ENCODE peak calls at places on chromosomes 3 and 15, in seven cellular contexts. I is left ventricle myocardium inferior; H is neural progenitor cell; L is colonic mucosa; M is HepG2; U is dorsolateral prefrontal cortex; N is effector memory CD4-positive, alpha-beta T cell. B is an unnamed sample.

GRCh38 chr3:39639344-39640236 is 169.8 kb upstream of the MYRIP start:
- DNase-seq in I (no peak), H (peak; percentile 3), L (no peak), U (no peak), M (peak; percentile 40), N (no peak), B (no peak)

GRCh38 chr3:64441861-64442260 is 216.6 kb upstream of the PRICKLE2 start:
- DNase-seq in I (no peak), H (no peak), U (no peak), L (no peak), N (no peak), M (no peak), B (no peak)

GRCh38 chr3:11274743-11275142 is 2.5 kb downstream of the ATG7 start:
- DNase-seq in U (no peak), H (no peak), N (no peak), I (no peak), M (no peak), L (no peak), B (no peak)

GRCh38 chr3:141686477-141687280 is 51.4 kb upstream of the RNF7 start:
- DNase-seq in U (peak; percentile 69), H (no peak), N (no peak), L (peak; percentile 72), I (peak; percentile 63), M (peak; percentile 46), B (peak; percentile 55)

GRCh38 chr3:55471084-55471483 is 16.0 kb downstream of the WNT5A start:
- DNase-seq in U (no peak), H (no peak), L (no peak), N (no peak), I (no peak), M (no peak), B (no peak)

GRCh38 chr3:149586871-149587270 is 71.0 kb downstream of the WWTR1 start:
- DNase-seq in I (no peak), M (no peak), L (no peak), H (no peak), N (no peak), U (no peak), B (no peak)

GRCh38 chr15:22956257-22956979 is 23.8 kb downstream of the CYFIP1 start:
- DNase-seq in M (no peak), N (no peak), L (no peak), I (no peak), U (no peak), H (peak; percentile 25), B (no peak)

GRCh38 chr15:74584779-74585178 is 30.9 kb upstream of the CLK3 start:
- DNase-seq in M (no peak), U (peak; percentile 69), L (no peak), H (peak; percentile 63), N (no peak), I (no peak), B (no peak)

GRCh38 chr15:32941823-32942222 is 224.0 kb downstream of the GREM1 start:
- DNase-seq in I (no peak), N (no peak), H (no peak), M (no peak), L (no peak), U (no peak), B (no peak)

GRCh38 chr15:21269121-21269520 is 171.2 kb downstream of the POTEB3 start:
- DNase-seq in N (no peak), I (no peak), L (no peak), U (no peak), M (no peak), H (no peak), B (no peak)

GRCh38 chr3:126126811-126127431 is 43.0 kb upstream of the SLC41A3 start:
- DNase-seq in L (peak; percentile 10), H (peak; percentile 51), I (peak; percentile 10), U (peak; percentile 21), N (no peak), M (no peak), B (no peak)

GRCh38 chr15:27694506-27695077 is 404.5 kb downstream of the OCA2 start:
- DNase-seq in U (no peak), M (peak; percentile 9), I (no peak), N (no peak), L (no peak), H (peak; percentile 22), B (no peak)

GRCh38 chr3:142947352-142947751 is 16.1 kb downstream of the PAQR9 start:
- DNase-seq in H (no peak), U (no peak), M (no peak), I (no peak), L (no peak), N (no peak), B (no peak)

GRCh38 chr3:48268936-48269551 is 28.1 kb downstream of the ZNF589 start:
- DNase-seq in N (peak; percentile 11), M (no peak), H (no peak), L (peak; percentile 48), U (peak; percentile 87), I (no peak), B (peak; percentile 58)

GRCh38 chr3:174651951-174652350 is 207.2 kb upstream of the NAALADL2 start:
- DNase-seq in L (no peak), I (no peak), U (no peak), N (no peak), H (no peak), M (no peak), B (no peak)

GRCh38 chr3:187702507-187703033 is at the start of gene RTP2:
- DNase-seq in I (no peak), L (no peak), N (no peak), M (no peak), U (no peak), H (no peak), B (no peak)

GRCh38 chr3:23953523-23953922 is 8.4 kb downstream of the NR1D2 start:
- DNase-seq in N (no peak), L (no peak), H (no peak), I (no peak), M (no peak), U (no peak), B (no peak)

GRCh38 chr3:126197854-126198584 is 17.6 kb upstream of the ALDH1L1 start:
- DNase-seq in U (no peak), I (peak; percentile 54), H (peak; percentile 63), L (peak; percentile 70), N (no peak), M (peak; percentile 62), B (peak; percentile 62)

GRCh38 chr15:53122818-53123217 is 332.7 kb upstream of the ONECUT1 start:
- DNase-seq in I (no peak), N (no peak), M (no peak), H (no peak), L (no peak), U (no peak), B (no peak)

GRCh38 chr3:81965696-81966095 is 204.3 kb upstream of the GBE1 start:
- DNase-seq in M (no peak), U (no peak), H (no peak), N (no peak), L (no peak), I (no peak), B (no peak)

DNA sequence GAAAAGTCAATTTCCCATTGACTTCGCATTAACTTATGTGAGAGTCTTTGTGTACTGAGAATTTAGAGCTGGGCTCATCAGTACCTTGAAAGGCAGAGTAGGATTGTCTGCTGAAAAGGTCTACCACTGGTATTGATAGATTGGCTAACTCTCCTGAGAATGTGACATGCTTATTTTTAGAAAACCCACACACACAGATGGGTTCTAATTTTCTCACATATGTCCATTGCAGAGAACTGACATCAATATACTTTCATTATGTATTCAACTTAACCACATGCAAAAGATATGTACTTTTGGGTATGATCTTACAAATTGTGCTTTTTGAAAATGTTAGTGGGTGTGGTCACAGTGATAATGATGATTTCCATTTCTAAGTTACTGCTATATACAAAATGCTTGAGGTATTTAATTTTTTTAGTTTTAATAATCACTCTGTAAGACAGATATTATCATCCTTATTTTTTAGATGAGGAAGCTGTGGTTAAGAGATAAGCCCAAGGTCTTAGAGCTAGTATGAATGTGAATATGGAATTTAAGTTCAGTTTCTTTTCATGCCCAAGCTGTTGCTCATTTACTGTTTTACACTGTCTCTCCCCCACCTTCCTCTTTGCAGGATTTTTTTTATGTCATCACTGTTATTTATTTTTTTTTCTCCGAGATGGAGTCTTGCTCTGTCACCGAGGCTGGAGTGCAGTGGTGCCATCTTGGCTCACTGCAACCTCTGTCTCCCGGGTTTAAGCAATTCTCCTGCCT is 22.3 kb downstream of the MAP2K5 start:
- DNase-seq in I (no peak), N (no peak), U (no peak), M (no peak), L (no peak), H (peak; percentile 15), B (no peak)
- H3K4me3 ChIP-seq in I (no peak overlapping the region), N (no peak overlapping the region), U (no peak overlapping the region), M (no peak overlapping the region), L (no peak overlapping the region), H (no peak overlapping the region), B (no peak overlapping the region)

GRCh38 chr3:134244921-134245320 is 5.7 kb downstream of the RYK start:
- DNase-seq in H (no peak), L (no peak), M (no peak), U (no peak), N (no peak), I (no peak), B (no peak)
- H3K4me3 ChIP-seq in H (no peak overlapping the region), L (no peak overlapping the region), M (no peak overlapping the region), U (no peak overlapping the region), N (no peak overlapping the region), I (no peak overlapping the region), B (no peak overlapping the region)

GRCh38 chr3:177804646-177805045 is 607.4 kb upstream of the TBL1XR1 start:
- DNase-seq in I (no peak), H (no peak), U (no peak), N (no peak), M (no peak), L (no peak), B (no peak)
- H3K4me3 ChIP-seq in I (no peak overlapping the region), H (no peak overlapping the region), U (no peak overlapping the region), N (no peak overlapping the region), M (no peak overlapping the region), L (no peak overlapping the region), B (no peak overlapping the region)

GRCh38 chr3:184584001-184584891 is 22.7 kb downstream of the EPHB3 start:
- DNase-seq in H (peak; percentile 69), U (no peak), M (no peak), N (no peak), L (no peak), I (peak; percentile 16), B (peak; percentile 55)

GRCh38 chr3:184581331-184582210 is 20.0 kb downstream of the EPHB3 start:
- DNase-seq in M (no peak), N (no peak), U (no peak), L (no peak), I (no peak), H (no peak), B (peak; percentile 41)

GRCh38 chr3:184582998-184583344 is 21.4 kb downstream of the EPHB3 start:
- DNase-seq in U (no peak), L (no peak), N (no peak), M (no peak), I (no peak), H (peak; percentile 59), B (peak; percentile 33)

GRCh38 chr3:184582583-184582982 is 21.0 kb downstream of the EPHB3 start:
- DNase-seq in L (no peak), H (peak; percentile 88), U (peak; percentile 62), N (no peak), M (no peak), I (peak; percentile 57), B (peak; percentile 54)

DNA sequence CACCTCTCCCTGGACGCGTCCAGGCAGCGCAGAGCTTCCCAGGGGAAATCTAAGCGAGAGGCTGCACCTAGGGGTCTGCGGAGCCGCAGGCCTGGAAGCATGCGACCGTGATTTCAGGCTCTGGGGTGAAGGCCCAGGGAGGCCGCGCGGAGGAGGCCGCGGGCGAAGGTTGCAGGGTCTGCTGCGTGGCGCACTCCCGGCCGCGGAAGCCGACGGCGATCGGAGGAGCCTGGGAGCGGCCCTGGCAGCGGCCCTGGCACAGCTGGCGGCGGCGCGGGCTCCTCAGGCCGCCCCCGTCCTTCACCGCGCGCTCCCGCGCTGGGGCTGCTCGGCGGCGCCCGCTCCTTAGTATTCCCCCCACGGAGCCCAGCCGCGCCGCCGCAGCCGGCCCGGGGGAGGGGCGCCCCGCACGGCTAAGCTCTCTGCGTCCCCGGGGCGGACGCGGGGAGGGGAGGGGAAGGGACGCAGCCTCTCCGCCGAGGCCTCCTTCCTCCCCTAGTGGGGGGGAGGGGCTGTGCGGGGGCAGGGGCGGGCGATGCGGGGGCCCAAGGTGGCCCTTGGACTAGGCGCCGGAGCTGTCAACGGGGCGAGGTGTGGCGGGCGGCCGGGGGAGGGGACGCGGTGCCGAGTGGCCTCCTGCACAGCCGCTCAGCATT is 21.9 kb downstream of the EPHB3 start:
- DNase-seq in U (peak; percentile 65), I (peak; percentile 71), H (peak; percentile 71), L (no peak), N (no peak), M (no peak), B (peak; percentile 55)
- H3K4me3 ChIP-seq in U (peak overlapping the region; percentile 69), I (peak overlapping the region; percentile 68), H (peak overlapping the region; percentile 56), L (peak overlapping the region; percentile 45), N (peak overlapping the region; percentile 5), M (no peak overlapping the region), B (peak overlapping the region; percentile 9)